ENCODE peak calls at places on chromosome 19, in eight cellular contexts. X is stimulated activated effector memory CD8-positive, alpha-beta T cell treated with anti-CD3 and anti-CD28 coated beads, Interleukin-12 subunit alpha, Interleukin-12 subunit beta, amount 100 ng/mL, for 72 hours; B is stimulated activated CD8-positive, alpha-beta memory T cell treated with anti-CD3 and anti-CD28 coated beads, Interleukin-2, amount 100 ng/mL, for 48 hours; F is neural crest cell; O is T-helper 2 cell; G is H54; M is activated naive CD8-positive, alpha-beta T cell treated with anti-CD3 and anti-CD28 coated beads, Interleukin-2, amount 50 U/mL, for 24 hours; J is dorsolateral prefrontal cortex. Q is an unnamed sample.

GRCh38 chr19:12331211-12331941 is 2.1 kb downstream of the ZNF563 start:
- DNase-seq in G (no peak), J (no peak), X (peak), O (peak), M (peak), F (no peak), B (peak), Q (no peak)

GRCh38 chr19:34217952-34218817 is 36.2 kb upstream of the GARRE1 start:
- DNase-seq in X (peak), G (peak), M (peak), B (peak), O (peak), F (no peak), J (no peak), Q (no peak)

GRCh38 chr19:3095375-3096191 is 1.4 kb downstream of the GNA11 start:
- DNase-seq in B (peak), G (no peak), J (no peak), M (peak), X (no peak), F (no peak), O (peak), Q (no peak)

GRCh38 chr19:674282-675151 is 1.7 kb upstream of the FSTL3 start:
- DNase-seq in X (no peak), B (no peak), G (no peak), J (no peak), F (no peak), M (no peak), O (no peak), Q (no peak)

GRCh38 chr19:2223959-2224358 is 12.2 kb downstream of the PLEKHJ1 start:
- DNase-seq in J (no peak), B (no peak), O (peak), G (no peak), M (no peak), X (no peak), F (no peak), Q (no peak)

GRCh38 chr19:50368649-50369570 is 3.5 kb upstream of the NAPSA start:
- DNase-seq in X (peak), G (peak), F (peak), B (peak), O (peak), M (peak), J (peak), Q (peak)

GRCh38 chr19:43636121-43636683 is 3.4 kb downstream of the CADM4 start:
- DNase-seq in M (no peak), O (no peak), F (no peak), J (no peak), G (peak), X (no peak), B (no peak), Q (no peak)

GRCh38 chr19:38524994-38525634 is 91.6 kb downstream of the RYR1 start:
- DNase-seq in O (no peak), F (no peak), X (no peak), G (no peak), M (no peak), B (no peak), J (no peak), Q (no peak)

GRCh38 chr19:35373492-35373891 is 2.6 kb downstream of the GPR42 start:
- DNase-seq in B (no peak), X (no peak), G (no peak), O (no peak), M (no peak), F (no peak), J (no peak), Q (no peak)

GRCh38 chr19:38678891-38679494 is 31.5 kb downstream of the ACTN4 start:
- DNase-seq in M (no peak), F (no peak), O (no peak), X (no peak), B (no peak), G (no peak), J (no peak), Q (peak)

GRCh38 chr19:17479325-17479791 is 9.0 kb downstream of the SLC27A1 start:
- DNase-seq in G (peak), J (peak), X (no peak), B (no peak), F (no peak), M (no peak), O (no peak), Q (no peak)

GRCh38 chr19:38417544-38418506 is 8.2 kb downstream of the RASGRP4 start:
- DNase-seq in F (peak), B (peak), G (no peak), O (peak), X (peak), M (peak), J (no peak), Q (peak)

GRCh38 chr19:4518345-4519171 is at the start of gene PLIN4:
- DNase-seq in O (no peak), X (no peak), J (no peak), F (no peak), B (no peak), G (peak), M (no peak), Q (peak)

GRCh38 chr19:8506402-8506957 is 4.0 kb upstream of the PRAM1 start:
- DNase-seq in X (no peak), F (no peak), O (no peak), B (no peak), G (no peak), M (no peak), J (no peak), Q (no peak)

GRCh38 chr19:39372047-39372802 is 18.7 kb downstream of the PAF1 start:
- DNase-seq in J (no peak), G (peak), O (no peak), X (no peak), F (no peak), B (no peak), M (no peak), Q (peak)